ENCODE peak calls at places on chromosomes 3 and 15, in six cellular contexts. One of them, this sample, is unnamed.
A peak's percentile ranks its signal among the peaks of the same experiment; 100 is the strongest.

GRCh38 chr3:123123716-123124616 is 57.1 kb downstream of the PDIA5 start:
- DNase-seq in NCI-H1092 treated with DMSO at 0.1 percent for 48 hours: no peak
- DNase-seq in GM20000: no peak
- DNase-seq in stimulated activated naive CD4-positive, alpha-beta T cell: no peak
- DNase-seq in SK-N-SH: no peak
- DNase-seq in NCI-H1105 treated with DMSO at 0.1 percent for 48 hours: no peak
- DNase-seq in this sample: no peak

GRCh38 chr3:133280591-133280990 is 119.3 kb upstream of the BFSP2 start:
- DNase-seq in NCI-H1092 treated with DMSO at 0.1 percent for 48 hours: no peak
- DNase-seq in stimulated activated naive CD4-positive, alpha-beta T cell: no peak
- DNase-seq in SK-N-SH: no peak
- DNase-seq in GM20000: no peak
- DNase-seq in NCI-H1105 treated with DMSO at 0.1 percent for 48 hours: no peak
- DNase-seq in this sample: no peak

GRCh38 chr3:189369636-189370035 is 197.9 kb downstream of the TPRG1 start:
- DNase-seq in GM20000: no peak
- DNase-seq in NCI-H1105 treated with DMSO at 0.1 percent for 48 hours: no peak
- DNase-seq in NCI-H1092 treated with DMSO at 0.1 percent for 48 hours: no peak
- DNase-seq in SK-N-SH: no peak
- DNase-seq in stimulated activated naive CD4-positive, alpha-beta T cell: no peak
- DNase-seq in this sample: no peak

GRCh38 chr15:58479941-58480340 is 48.1 kb downstream of the LIPC start:
- DNase-seq in GM20000: no peak
- DNase-seq in NCI-H1092 treated with DMSO at 0.1 percent for 48 hours: no peak
- DNase-seq in stimulated activated naive CD4-positive, alpha-beta T cell: no peak
- DNase-seq in SK-N-SH: no peak
- DNase-seq in NCI-H1105 treated with DMSO at 0.1 percent for 48 hours: no peak
- DNase-seq in this sample: no peak

GRCh38 chr3:179526989-179527391 is 35.7 kb upstream of the ACTL6A start:
- DNase-seq in NCI-H1092 treated with DMSO at 0.1 percent for 48 hours: peak; percentile 8
- DNase-seq in SK-N-SH: peak; percentile 69
- DNase-seq in GM20000: no peak
- DNase-seq in stimulated activated naive CD4-positive, alpha-beta T cell: no peak
- DNase-seq in NCI-H1105 treated with DMSO at 0.1 percent for 48 hours: peak; percentile 38
- DNase-seq in this sample: peak; percentile 14

GRCh38 chr15:72838311-72838731 is 54.8 kb upstream of the ADPGK start:
- DNase-seq in SK-N-SH: no peak
- DNase-seq in NCI-H1105 treated with DMSO at 0.1 percent for 48 hours: no peak
- DNase-seq in NCI-H1092 treated with DMSO at 0.1 percent for 48 hours: no peak
- DNase-seq in stimulated activated naive CD4-positive, alpha-beta T cell: no peak
- DNase-seq in GM20000: no peak
- DNase-seq in this sample: no peak

GRCh38 chr3:71708478-71709098 is 16.6 kb downstream of the EIF4E3 start:
- DNase-seq in SK-N-SH: no peak
- DNase-seq in GM20000: no peak
- DNase-seq in stimulated activated naive CD4-positive, alpha-beta T cell: no peak
- DNase-seq in NCI-H1105 treated with DMSO at 0.1 percent for 48 hours: no peak
- DNase-seq in NCI-H1092 treated with DMSO at 0.1 percent for 48 hours: no peak
- DNase-seq in this sample: no peak

GRCh38 chr3:14793858-14794234 is 24.9 kb upstream of the FGD5 start:
- DNase-seq in stimulated activated naive CD4-positive, alpha-beta T cell: no peak
- DNase-seq in SK-N-SH: no peak
- DNase-seq in NCI-H1105 treated with DMSO at 0.1 percent for 48 hours: no peak
- DNase-seq in GM20000: no peak
- DNase-seq in NCI-H1092 treated with DMSO at 0.1 percent for 48 hours: no peak
- DNase-seq in this sample: no peak

GRCh38 chr15:79897701-79898113 is 893 bp upstream of the MTHFS start:
- DNase-seq in NCI-H1105 treated with DMSO at 0.1 percent for 48 hours: peak; percentile 6
- DNase-seq in stimulated activated naive CD4-positive, alpha-beta T cell: no peak
- DNase-seq in NCI-H1092 treated with DMSO at 0.1 percent for 48 hours: no peak
- DNase-seq in SK-N-SH: no peak
- DNase-seq in GM20000: no peak
- DNase-seq in this sample: no peak

GRCh38 chr3:87309601-87310000 is 33.2 kb upstream of the POU1F1 start:
- DNase-seq in NCI-H1105 treated with DMSO at 0.1 percent for 48 hours: no peak
- DNase-seq in GM20000: no peak
- DNase-seq in stimulated activated naive CD4-positive, alpha-beta T cell: no peak
- DNase-seq in SK-N-SH: no peak
- DNase-seq in NCI-H1092 treated with DMSO at 0.1 percent for 48 hours: no peak
- DNase-seq in this sample: peak; percentile 16

GRCh38 chr3:99544819-99545281 is 93.5 kb upstream of the COL8A1 start:
- DNase-seq in GM20000: no peak
- DNase-seq in NCI-H1105 treated with DMSO at 0.1 percent for 48 hours: no peak
- DNase-seq in stimulated activated naive CD4-positive, alpha-beta T cell: no peak
- DNase-seq in SK-N-SH: no peak
- DNase-seq in NCI-H1092 treated with DMSO at 0.1 percent for 48 hours: no peak
- DNase-seq in this sample: no peak

GRCh38 chr3:196979545-196979944 is 10.9 kb upstream of the PIGZ start:
- DNase-seq in stimulated activated naive CD4-positive, alpha-beta T cell: no peak
- DNase-seq in SK-N-SH: no peak
- DNase-seq in NCI-H1105 treated with DMSO at 0.1 percent for 48 hours: no peak
- DNase-seq in NCI-H1092 treated with DMSO at 0.1 percent for 48 hours: no peak
- DNase-seq in GM20000: no peak
- DNase-seq in this sample: no peak

GRCh38 chr15:97177135-97177704 is 783.3 kb upstream of the ARRDC4 start:
- DNase-seq in SK-N-SH: no peak
- DNase-seq in GM20000: no peak
- DNase-seq in stimulated activated naive CD4-positive, alpha-beta T cell: no peak
- DNase-seq in NCI-H1105 treated with DMSO at 0.1 percent for 48 hours: no peak
- DNase-seq in NCI-H1092 treated with DMSO at 0.1 percent for 48 hours: peak; percentile 14
- DNase-seq in this sample: no peak

GRCh38 chr3:126671521-126671920 is 16.6 kb upstream of the TXNRD3 start:
- DNase-seq in GM20000: no peak
- DNase-seq in stimulated activated naive CD4-positive, alpha-beta T cell: no peak
- DNase-seq in NCI-H1092 treated with DMSO at 0.1 percent for 48 hours: no peak
- DNase-seq in SK-N-SH: no peak
- DNase-seq in NCI-H1105 treated with DMSO at 0.1 percent for 48 hours: no peak
- DNase-seq in this sample: no peak

GRCh38 chr15:89907289-89907688 is 5.5 kb downstream of the ARPIN start:
- DNase-seq in NCI-H1092 treated with DMSO at 0.1 percent for 48 hours: no peak
- DNase-seq in SK-N-SH: no peak
- DNase-seq in GM20000: no peak
- DNase-seq in NCI-H1105 treated with DMSO at 0.1 percent for 48 hours: no peak
- DNase-seq in stimulated activated naive CD4-positive, alpha-beta T cell: no peak
- DNase-seq in this sample: no peak

GRCh38 chr15:100266166-100266565 is 75.6 kb downstream of the ADAMTS17 start:
- DNase-seq in GM20000: no peak
- DNase-seq in stimulated activated naive CD4-positive, alpha-beta T cell: no peak
- DNase-seq in NCI-H1105 treated with DMSO at 0.1 percent for 48 hours: no peak
- DNase-seq in SK-N-SH: no peak
- DNase-seq in NCI-H1092 treated with DMSO at 0.1 percent for 48 hours: no peak
- DNase-seq in this sample: no peak

GRCh38 chr3:44562147-44562546 is 7.2 kb downstream of the ZKSCAN7 start:
- DNase-seq in NCI-H1092 treated with DMSO at 0.1 percent for 48 hours: no peak
- DNase-seq in stimulated activated naive CD4-positive, alpha-beta T cell: no peak
- DNase-seq in GM20000: no peak
- DNase-seq in SK-N-SH: no peak
- DNase-seq in NCI-H1105 treated with DMSO at 0.1 percent for 48 hours: no peak
- DNase-seq in this sample: no peak

GRCh38 chr15:64507293-64507802 is 47.0 kb downstream of the ZNF609 start:
- DNase-seq in stimulated activated naive CD4-positive, alpha-beta T cell: peak; percentile 12
- DNase-seq in NCI-H1092 treated with DMSO at 0.1 percent for 48 hours: no peak
- DNase-seq in SK-N-SH: peak; percentile 68
- DNase-seq in NCI-H1105 treated with DMSO at 0.1 percent for 48 hours: no peak
- DNase-seq in GM20000: peak; percentile 52
- DNase-seq in this sample: peak; percentile 31